ENCODE peak calls at places on chromosomes 2 and 18, in seven cellular contexts. T is A549; Y is left lung; U is heart left ventricle; S is body of pancreas; B is cardiac muscle cell; Q is CD4-positive, alpha-beta memory T cell. K is an unnamed sample.

GRCh38 chr2:231189571-231190495 is 8.6 kb upstream of the ARMC9 start:
- DNase-seq in Y (no peak), U (no peak), Q (no peak), T (no peak), S (peak; percentile 26), B (peak; percentile 66), K (peak; percentile 64)

GRCh38 chr2:222993920-222994650 is 57.9 kb upstream of the KCNE4 start:
- DNase-seq in S (peak; percentile 61), Q (no peak), U (peak; percentile 79), B (peak; percentile 97), Y (no peak), T (peak; percentile 41), K (peak; percentile 90)

GRCh38 chr2:208101716-208102631 is 22.4 kb downstream of the CRYGD start:
- DNase-seq in S (no peak), U (no peak), Y (no peak), T (peak; percentile 45), B (peak; percentile 48), Q (no peak), K (no peak)

GRCh38 chr2:157840568-157841156 is 35.5 kb downstream of the ACVR1 start:
- DNase-seq in U (peak; percentile 64), B (peak; percentile 64), S (peak; percentile 73), T (no peak), Y (no peak), Q (no peak), K (peak; percentile 15)

GRCh38 chr18:64886995-64887394 is 738.1 kb upstream of the LINC00305 start:
- DNase-seq in U (no peak), Q (no peak), T (no peak), S (no peak), B (no peak), Y (no peak), K (no peak)

GRCh38 chr2:112634153-112634873 is 11.4 kb upstream of the SLC20A1 start:
- DNase-seq in S (no peak), Y (no peak), Q (peak; percentile 37), T (no peak), B (no peak), U (no peak), K (no peak)

GRCh38 chr18:52339891-52340371 is at the start of gene DCC:
- DNase-seq in Y (peak; percentile 55), B (peak; percentile 49), U (no peak), S (peak; percentile 54), Q (no peak), T (peak; percentile 77), K (peak; percentile 73)

GRCh38 chr18:9737814-9738160 is 29.7 kb downstream of the RAB31 start:
- DNase-seq in S (peak; percentile 35), Y (no peak), U (no peak), Q (no peak), B (no peak), T (no peak), K (no peak)

GRCh38 chr18:36449451-36449850 is 151.9 kb downstream of the FHOD3 start:
- DNase-seq in Y (no peak), T (no peak), B (peak; percentile 12), Q (no peak), S (no peak), U (no peak), K (no peak)

GRCh38 chr2:120894936-120895335 is 159.3 kb downstream of the GLI2 start:
- DNase-seq in S (no peak), Y (peak; percentile 18), Q (no peak), U (no peak), B (no peak), T (no peak), K (no peak)

GRCh38 chr2:240232961-240233890 is 92.8 kb upstream of the OTOS start:
- DNase-seq in Q (peak; percentile 71), Y (peak; percentile 93), B (peak; percentile 88), T (peak; percentile 95), S (peak; percentile 93), U (peak; percentile 92), K (peak; percentile 96)

GRCh38 chr18:32257073-32257780 is 67.4 kb downstream of the MEP1B start:
- DNase-seq in B (no peak), S (no peak), T (no peak), Y (no peak), Q (no peak), U (no peak), K (no peak)

GRCh38 chr2:46648141-46648742 is 168.9 kb downstream of the TMEM247 start:
- DNase-seq in S (no peak), T (peak; percentile 97), Q (no peak), B (peak; percentile 82), Y (no peak), U (no peak), K (peak; percentile 33)

GRCh38 chr2:238467772-238468171 is 41.0 kb downstream of the ASB1 start:
- DNase-seq in B (no peak), Q (no peak), S (no peak), Y (no peak), T (no peak), U (no peak), K (no peak)

GRCh38 chr2:105714141-105714540 is 30.6 kb upstream of the NCK2 start:
- DNase-seq in B (no peak), S (no peak), Y (no peak), U (no peak), Q (no peak), T (no peak), K (no peak)

GRCh38 chr18:31077883-31078282 is 24.3 kb downstream of the DSC2 start:
- DNase-seq in Q (no peak), U (no peak), Y (no peak), T (no peak), S (no peak), B (no peak), K (no peak)

GRCh38 chr2:201235865-201236811 is 24.2 kb upstream of the CASP8 start:
- DNase-seq in S (peak; percentile 37), Q (peak; percentile 73), U (peak; percentile 67), Y (no peak), T (peak; percentile 67), B (peak; percentile 89), K (peak; percentile 79)

GRCh38 chr2:11405599-11406491 is 60.1 kb downstream of the E2F6 start:
- DNase-seq in Q (no peak), T (no peak), Y (no peak), S (no peak), B (peak; percentile 67), U (no peak), K (no peak)

GRCh38 chr2:104755026-104755856 is 98.7 kb upstream of the POU3F3 start:
- DNase-seq in Q (no peak), T (no peak), B (no peak), U (no peak), S (no peak), Y (no peak), K (no peak)

GRCh38 chr18:76923485-76924085 is 101.2 kb downstream of the ZNF236 start:
- DNase-seq in Y (no peak), S (peak; percentile 26), Q (no peak), B (peak; percentile 19), T (peak; percentile 61), U (no peak), K (peak; percentile 54)

GRCh38 chr2:234733795-234734600 is 217.8 kb upstream of the SH3BP4 start:
- DNase-seq in U (no peak), T (no peak), Q (no peak), B (no peak), Y (no peak), S (no peak), K (no peak)

GRCh38 chr2:178479758-178480226 is 465 bp upstream of the PLEKHA3 start:
- DNase-seq in B (no peak), Q (no peak), T (no peak), U (no peak), S (no peak), Y (no peak), K (no peak)

GRCh38 chr2:102789349-102790085 is 27.7 kb downstream of the TMEM182 start:
- DNase-seq in Y (no peak), S (no peak), B (no peak), U (no peak), T (no peak), Q (no peak), K (no peak)

GRCh38 chr2:45273412-45274189 is 264.3 kb upstream of the SIX2 start:
- DNase-seq in U (no peak), T (no peak), Y (no peak), B (no peak), Q (no peak), S (peak; percentile 30), K (no peak)

GRCh38 chr2:178825183-178825582 is 18.0 kb upstream of the TTN start:
- DNase-seq in S (no peak), B (peak; percentile 29), T (no peak), Y (no peak), U (no peak), Q (no peak), K (no peak)

GRCh38 chr18:3874593-3874992 is 424.6 kb downstream of the TGIF1 start:
- DNase-seq in Y (no peak), Q (no peak), B (no peak), S (no peak), U (no peak), T (no peak), K (no peak)

GRCh38 chr18:3873698-3874495 is 423.9 kb downstream of the TGIF1 start:
- DNase-seq in T (no peak), U (no peak), B (no peak), Q (no peak), S (no peak), Y (no peak), K (no peak)

GRCh38 chr18:3875961-3876360 is 426.0 kb downstream of the TGIF1 start:
- DNase-seq in B (no peak), Y (no peak), U (no peak), T (no peak), S (no peak), Q (no peak), K (no peak)

GRCh38 chr18:3873211-3873610 is 423.2 kb downstream of the TGIF1 start:
- DNase-seq in U (no peak), Q (no peak), S (no peak), T (no peak), B (no peak), Y (no peak), K (no peak)

GRCh38 chr18:3875376-3875775 is 425.4 kb downstream of the TGIF1 start:
- DNase-seq in B (no peak), Y (no peak), Q (no peak), S (no peak), T (no peak), U (no peak), K (no peak)
- H3K27ac ChIP-seq in B (no peak overlapping the region), Y (no peak overlapping the region), Q (no peak overlapping the region), S (no peak overlapping the region), T (no peak overlapping the region), U (no peak overlapping the region), K (no peak overlapping the region)

DNA sequence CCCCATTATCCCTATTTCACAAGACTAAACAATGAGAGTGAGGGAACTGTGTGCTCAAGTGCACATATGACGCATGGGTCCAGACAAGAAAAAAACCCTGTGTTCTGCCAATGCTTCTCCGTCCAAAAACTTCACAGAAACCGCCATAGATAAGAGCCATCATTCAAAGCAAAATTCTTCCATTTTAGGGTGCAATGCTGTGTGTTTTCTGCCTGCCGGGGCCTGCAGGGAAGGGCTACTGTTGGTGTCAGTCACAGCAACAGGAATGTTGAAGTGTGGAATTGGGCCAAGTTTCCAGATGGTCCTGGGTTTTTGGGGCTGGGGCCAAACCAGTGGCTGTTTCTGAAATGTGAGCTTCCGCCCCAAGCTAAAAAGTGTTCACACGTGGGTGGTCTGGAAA is 637 bp upstream of the MC2R start:
- DNase-seq in Y (no peak), B (peak; percentile 33), T (no peak), S (peak; percentile 18), Q (no peak), U (no peak), K (no peak)
- H3K9me3 ChIP-seq in Y (no peaks in the 10 kb centered on the region), B (no peaks in the 10 kb centered on the region), T (no peaks in the 10 kb centered on the region), S (no peaks in the 10 kb centered on the region), Q (no peaks in the 10 kb centered on the region), U (no peaks in the 10 kb centered on the region), K (no peaks in the 10 kb centered on the region)

GRCh38 chr2:149037851-149038250 is 648 bp upstream of the LYPD6B start:
- DNase-seq in T (no peak), Y (no peak), B (no peak), S (peak; percentile 48), U (no peak), Q (no peak), K (no peak)
- H3K4me3 ChIP-seq in T (peak overlapping the region; percentile 46), Y (no peak overlapping the region), B (no peak overlapping the region), S (no peak overlapping the region), U (no peak overlapping the region), Q (no peak overlapping the region), K (peak overlapping the region; percentile 53)

GRCh38 chr2:216698895-216699294 is 3.5 kb upstream of the IGFBP5 start:
- DNase-seq in Y (no peak), T (peak; percentile 63), Q (peak; percentile 12), S (no peak), B (peak; percentile 79), U (no peak), K (peak; percentile 53)
- H3K27ac ChIP-seq in Y (no peak overlapping the region), T (no peak overlapping the region), Q (no peak overlapping the region), S (no peak overlapping the region), B (no peak overlapping the region), U (peak overlapping the region; percentile 12), K (no peak overlapping the region)

K was measured in testis.